ENCODE peak calls at places on chromosome X, in five cellular contexts. K is activated CD4-positive, alpha-beta T cell treated with anti-CD3 and anti-CD28 coated beads, Interleukin-2, amount 10 ng/mL, durations not matched to agents 24 days and 14 days; M is left lung; H is astrocyte of the spinal cord; Y is stimulated activated CD8-positive, alpha-beta memory T cell treated with anti-CD3 and anti-CD28 coated beads, Interleukin-2, amount 100 ng/mL, for 48 hours. A is an unnamed sample.
A peak's percentile ranks its signal among the peaks of the same experiment; 100 is the strongest.

GRCh38 chrX:154804957-154805695 is at the start of gene MPP1:
- DNase-seq in K (peak; percentile 95), M (peak; percentile 93), H (peak; percentile 66), Y (peak; percentile 67), A (peak; percentile 76)

GRCh38 chrX:115449742-115450141 is 111.2 kb upstream of the PLS3 start:
- DNase-seq in K (no peak), H (peak; percentile 43), Y (no peak), M (no peak), A (no peak)

GRCh38 chrX:130772313-130773140 is 130.5 kb downstream of the ENOX2 start:
- DNase-seq in H (peak; percentile 51), Y (no peak), M (no peak), K (no peak), A (no peak)

GRCh38 chrX:129706395-129707072 is 32.2 kb upstream of the XPNPEP2 start:
- DNase-seq in M (no peak), K (no peak), H (peak; percentile 5), Y (no peak), A (no peak)

GRCh38 chrX:129123795-129124194 is 399.5 kb downstream of the SMARCA1 start:
- DNase-seq in Y (no peak), K (no peak), M (no peak), H (no peak), A (no peak)

GRCh38 chrX:37685452-37686347 is at the start of gene XK:
- DNase-seq in K (peak; percentile 79), Y (peak; percentile 4), H (peak; percentile 11), M (peak; percentile 84), A (peak; percentile 23)

GRCh38 chrX:118346258-118347094 is 570 bp downstream of the WDR44 start:
- DNase-seq in Y (peak; percentile 31), K (peak; percentile 85), H (peak; percentile 20), M (peak; percentile 87), A (no peak)

GRCh38 chrX:19579485-19579884 is 64.2 kb upstream of the MAP3K15 start:
- DNase-seq in H (peak; percentile 13), M (no peak), Y (no peak), K (no peak), A (no peak)

GRCh38 chrX:3518870-3519269 is 172.4 kb upstream of the MXRA5 start:
- DNase-seq in H (peak; percentile 89), M (no peak), Y (no peak), K (no peak), A (no peak)

GRCh38 chrX:46228389-46228788 is 316.8 kb downstream of the ZNF674 start:
- DNase-seq in M (no peak), Y (no peak), H (no peak), K (no peak), A (no peak)

GRCh38 chrX:134717698-134718328 is 59.5 kb upstream of the PLAC1 start:
- DNase-seq in K (no peak), M (no peak), Y (no peak), H (no peak), A (no peak)

GRCh38 chrX:67777148-67777547 is 233.3 kb downstream of the AR start:
- DNase-seq in K (no peak), M (no peak), H (no peak), Y (no peak), A (no peak)

GRCh38 chrX:22247169-22247568 is 25.5 kb upstream of the CBLL2 start:
- DNase-seq in M (no peak), H (peak; percentile 24), Y (no peak), K (no peak), A (no peak)